ENCODE peak calls at places on chromosome 21, in seven cellular contexts. One of them, this sample, is unnamed.

GRCh38 chr21:27532081-27532480 is 565.2 kb upstream of the ADAMTS5 start:
- DNase-seq in hepatocyte: peak
- DNase-seq in GM23338: no peak
- DNase-seq in PC-3: peak
- DNase-seq in GM23248: peak
- DNase-seq in MM.1S: no peak
- DNase-seq in HCT116: no peak
- DNase-seq in this sample: no peak

GRCh38 chr21:29248124-29248523 is 50.6 kb upstream of the BACH1 start:
- DNase-seq in PC-3: no peak
- DNase-seq in MM.1S: no peak
- DNase-seq in hepatocyte: no peak
- DNase-seq in GM23248: peak
- DNase-seq in GM23338: no peak
- DNase-seq in HCT116: no peak
- DNase-seq in this sample: no peak

GRCh38 chr21:38811257-38811656 is 5.5 kb downstream of the ETS2 start:
- DNase-seq in GM23248: peak
- DNase-seq in GM23338: peak
- DNase-seq in PC-3: peak
- DNase-seq in MM.1S: no peak
- DNase-seq in HCT116: no peak
- DNase-seq in hepatocyte: no peak
- DNase-seq in this sample: no peak

GRCh38 chr21:31795992-31796391 is 64.1 kb upstream of the SCAF4 start:
- DNase-seq in MM.1S: no peak
- DNase-seq in hepatocyte: no peak
- DNase-seq in PC-3: no peak
- DNase-seq in GM23338: no peak
- DNase-seq in HCT116: no peak
- DNase-seq in GM23248: peak
- DNase-seq in this sample: no peak

GRCh38 chr21:38284221-38284620 is 27.4 kb downstream of the KCNJ15 start:
- DNase-seq in MM.1S: no peak
- DNase-seq in GM23338: no peak
- DNase-seq in GM23248: no peak
- DNase-seq in HCT116: no peak
- DNase-seq in hepatocyte: no peak
- DNase-seq in PC-3: no peak
- DNase-seq in this sample: no peak

GRCh38 chr21:15061284-15061683 is 3.5 kb downstream of the NRIP1 start:
- DNase-seq in GM23338: no peak
- DNase-seq in MM.1S: no peak
- DNase-seq in GM23248: no peak
- DNase-seq in HCT116: no peak
- DNase-seq in hepatocyte: no peak
- DNase-seq in PC-3: no peak
- DNase-seq in this sample: no peak

GRCh38 chr21:29125979-29126378 is 4.5 kb upstream of the MAP3K7CL start:
- DNase-seq in PC-3: no peak
- DNase-seq in HCT116: no peak
- DNase-seq in GM23338: no peak
- DNase-seq in MM.1S: no peak
- DNase-seq in GM23248: no peak
- DNase-seq in hepatocyte: no peak
- DNase-seq in this sample: no peak

GRCh38 chr21:39103689-39104088 is 79.6 kb downstream of the PSMG1 start:
- DNase-seq in MM.1S: no peak
- DNase-seq in GM23248: peak
- DNase-seq in HCT116: no peak
- DNase-seq in PC-3: no peak
- DNase-seq in hepatocyte: no peak
- DNase-seq in GM23338: no peak
- DNase-seq in this sample: no peak

GRCh38 chr21:20999567-21000169 is 1.5 kb downstream of the NCAM2 start:
- DNase-seq in MM.1S: peak
- DNase-seq in GM23248: peak
- DNase-seq in GM23338: peak
- DNase-seq in hepatocyte: peak
- DNase-seq in HCT116: no peak
- DNase-seq in PC-3: peak
- DNase-seq in this sample: peak

GRCh38 chr21:29520146-29520545 is 221.4 kb downstream of the BACH1 start:
- DNase-seq in MM.1S: no peak
- DNase-seq in PC-3: no peak
- DNase-seq in HCT116: no peak
- DNase-seq in GM23248: no peak
- DNase-seq in GM23338: no peak
- DNase-seq in hepatocyte: no peak
- DNase-seq in this sample: no peak

GRCh38 chr21:34736116-34736870 is 67.5 kb downstream of the CLIC6 start:
- DNase-seq in GM23338: no peak
- DNase-seq in PC-3: peak
- DNase-seq in HCT116: no peak
- DNase-seq in hepatocyte: no peak
- DNase-seq in GM23248: peak
- DNase-seq in MM.1S: no peak
- DNase-seq in this sample: no peak

GRCh38 chr21:38645282-38645681 is 147.0 kb upstream of the ERG start:
- DNase-seq in GM23338: no peak
- DNase-seq in PC-3: peak
- DNase-seq in HCT116: no peak
- DNase-seq in MM.1S: no peak
- DNase-seq in GM23248: peak
- DNase-seq in hepatocyte: no peak
- DNase-seq in this sample: no peak

GRCh38 chr21:14581902-14582457 is 35.9 kb upstream of the SAMSN1 start:
- DNase-seq in hepatocyte: no peak
- DNase-seq in MM.1S: no peak
- DNase-seq in PC-3: no peak
- DNase-seq in GM23338: no peak
- DNase-seq in HCT116: no peak
- DNase-seq in GM23248: no peak
- DNase-seq in this sample: no peak

GRCh38 chr21:23887709-23888303 is 1719.5 kb downstream of the MRPL39 start:
- DNase-seq in GM23248: no peak
- DNase-seq in HCT116: no peak
- DNase-seq in hepatocyte: no peak
- DNase-seq in GM23338: no peak
- DNase-seq in PC-3: no peak
- DNase-seq in MM.1S: peak
- DNase-seq in this sample: no peak

GRCh38 chr21:39483917-39484316 is 32.1 kb downstream of the SH3BGR start:
- DNase-seq in MM.1S: no peak
- DNase-seq in HCT116: no peak
- DNase-seq in hepatocyte: peak
- DNase-seq in GM23338: no peak
- DNase-seq in PC-3: peak
- DNase-seq in GM23248: peak
- DNase-seq in this sample: no peak

GRCh38 chr21:34602061-34602460 is 12.9 kb downstream of the RCAN1 start:
- DNase-seq in HCT116: no peak
- DNase-seq in GM23338: no peak
- DNase-seq in hepatocyte: no peak
- DNase-seq in GM23248: no peak
- DNase-seq in PC-3: no peak
- DNase-seq in MM.1S: no peak
- DNase-seq in this sample: no peak

GRCh38 chr21:36964832-36965719 is 1.4 kb downstream of the HLCS start:
- DNase-seq in GM23248: no peak
- DNase-seq in GM23338: no peak
- DNase-seq in PC-3: no peak
- DNase-seq in MM.1S: peak
- DNase-seq in HCT116: no peak
- DNase-seq in hepatocyte: no peak
- DNase-seq in this sample: no peak

GRCh38 chr21:37863842-37864241 is 52.4 kb downstream of the KCNJ6 start:
- DNase-seq in MM.1S: no peak
- DNase-seq in GM23338: no peak
- DNase-seq in PC-3: no peak
- DNase-seq in GM23248: no peak
- DNase-seq in hepatocyte: peak
- DNase-seq in HCT116: no peak
- DNase-seq in this sample: no peak

GRCh38 chr21:36065497-36066036 is 4.3 kb upstream of the CBR1 start:
- DNase-seq in HCT116: no peak
- DNase-seq in PC-3: peak
- DNase-seq in MM.1S: no peak
- DNase-seq in hepatocyte: peak
- DNase-seq in GM23248: peak
- DNase-seq in GM23338: no peak
- DNase-seq in this sample: no peak

GRCh38 chr21:31801551-31802234 is 69.8 kb upstream of the SCAF4 start:
- DNase-seq in MM.1S: no peak
- DNase-seq in PC-3: no peak
- DNase-seq in GM23338: no peak
- DNase-seq in HCT116: no peak
- DNase-seq in GM23248: no peak
- DNase-seq in hepatocyte: no peak
- DNase-seq in this sample: no peak

GRCh38 chr21:31667141-31667540 is 7.6 kb downstream of the SOD1 start:
- DNase-seq in GM23338: no peak
- DNase-seq in MM.1S: no peak
- DNase-seq in HCT116: no peak
- DNase-seq in GM23248: no peak
- DNase-seq in hepatocyte: no peak
- DNase-seq in PC-3: no peak
- DNase-seq in this sample: no peak

GRCh38 chr21:19523731-19524130 is 1120.1 kb upstream of the TMPRSS15 start:
- DNase-seq in hepatocyte: no peak
- DNase-seq in MM.1S: no peak
- DNase-seq in HCT116: no peak
- DNase-seq in GM23248: no peak
- DNase-seq in PC-3: peak
- DNase-seq in GM23338: no peak
- DNase-seq in this sample: no peak
- TF ChIP-seq EZH2phosphoT487 in hepatocyte: no peak
- TF ChIP-seq EZH2phosphoT487 in MM.1S: no peak
- TF ChIP-seq EZH2phosphoT487 in HCT116: no peak
- TF ChIP-seq EZH2phosphoT487 in GM23248: no peak
- TF ChIP-seq EZH2phosphoT487 in PC-3: no peak
- TF ChIP-seq EZH2phosphoT487 in GM23338: no peak
- TF ChIP-seq EZH2phosphoT487 in this sample: no peak

DNA sequence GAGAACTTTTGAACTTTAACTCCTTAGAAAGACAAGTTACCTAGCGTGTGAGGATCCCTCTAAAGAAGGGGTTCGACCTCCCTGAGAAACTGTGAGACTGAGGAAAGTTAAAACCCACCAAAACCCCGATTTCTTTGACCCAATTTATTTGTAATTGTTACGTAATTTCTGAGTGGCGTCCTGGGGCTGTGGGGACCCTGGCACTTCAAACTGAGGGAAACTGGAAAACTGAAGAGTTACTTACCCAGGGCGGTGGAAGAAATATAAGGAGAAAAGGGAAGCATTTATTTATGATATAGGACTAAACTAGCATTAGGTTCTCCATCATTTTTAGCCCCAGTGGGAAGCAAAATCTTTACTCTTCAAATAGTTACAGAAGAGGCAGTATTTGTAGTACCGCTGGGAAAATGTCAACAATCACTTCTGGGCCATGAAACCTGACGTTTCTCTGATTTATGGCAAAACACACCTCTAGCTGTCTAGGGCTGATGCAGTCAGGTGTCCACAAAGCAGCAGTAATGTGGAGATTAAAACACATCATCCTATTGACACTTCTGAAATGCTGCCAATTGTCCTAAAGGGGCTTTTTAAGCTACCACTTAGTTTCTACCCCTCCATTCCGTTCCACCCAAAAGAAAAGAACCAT is 430 bp downstream of the S100B start:
- DNase-seq in GM23248: no peak
- DNase-seq in GM23338: no peak
- DNase-seq in hepatocyte: no peak
- DNase-seq in HCT116: no peak
- DNase-seq in PC-3: no peak
- DNase-seq in MM.1S: no peak
- DNase-seq in this sample: no peak
- TF ChIP-seq EZH2 in GM23248: no peak
- TF ChIP-seq EZH2 in GM23338: no peak
- TF ChIP-seq EZH2 in hepatocyte: no peak
- TF ChIP-seq EZH2 in HCT116: no peak
- TF ChIP-seq EZH2 in PC-3: no peak
- TF ChIP-seq EZH2 in MM.1S: no peak
- TF ChIP-seq EZH2 in this sample: no peak

DNA sequence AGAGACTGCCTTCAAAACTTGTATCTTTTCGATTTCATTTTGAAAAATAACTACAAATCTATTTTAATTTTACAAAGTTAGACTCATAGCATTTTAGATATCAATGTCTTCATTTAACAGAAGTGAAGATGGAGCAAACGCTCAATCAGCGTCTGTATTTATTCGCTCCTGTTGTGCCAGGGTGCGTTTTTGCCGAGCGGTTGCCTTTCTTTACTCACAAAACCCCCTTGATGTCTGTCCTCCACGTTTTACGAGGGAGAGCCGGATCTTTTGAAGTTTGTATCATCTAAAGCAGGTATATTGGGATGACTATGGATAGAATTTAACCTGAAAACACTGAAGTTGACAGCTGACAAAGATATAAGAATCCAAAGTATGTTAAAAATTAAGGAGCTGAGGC is 44.6 kb downstream of the MRPL39 start:
- DNase-seq in GM23248: peak
- DNase-seq in MM.1S: no peak
- DNase-seq in PC-3: no peak
- DNase-seq in hepatocyte: no peak
- DNase-seq in HCT116: no peak
- DNase-seq in GM23338: no peak
- DNase-seq in this sample: no peak
- H3K4me2 ChIP-seq in GM23248: peak
- H3K4me2 ChIP-seq in MM.1S: peak
- H3K4me2 ChIP-seq in PC-3: no peak
- H3K4me2 ChIP-seq in hepatocyte: peak
- H3K4me2 ChIP-seq in HCT116: no peak
- H3K4me2 ChIP-seq in GM23338: peak
- H3K4me2 ChIP-seq in this sample: peak

GRCh38 chr21:42525676-42526378 is 12.2 kb downstream of the SLC37A1 start:
- DNase-seq in hepatocyte: no peak
- DNase-seq in PC-3: no peak
- DNase-seq in GM23338: no peak
- DNase-seq in MM.1S: no peak
- DNase-seq in GM23248: no peak
- DNase-seq in HCT116: no peak
- DNase-seq in this sample: no peak

GRCh38 chr21:42525228-42525604 is 11.6 kb downstream of the SLC37A1 start:
- DNase-seq in HCT116: no peak
- DNase-seq in MM.1S: peak
- DNase-seq in PC-3: no peak
- DNase-seq in hepatocyte: peak
- DNase-seq in GM23248: peak
- DNase-seq in GM23338: peak
- DNase-seq in this sample: peak

GRCh38 chr21:42526379-42526727 is 12.7 kb downstream of the SLC37A1 start:
- DNase-seq in GM23248: no peak
- DNase-seq in hepatocyte: peak
- DNase-seq in MM.1S: no peak
- DNase-seq in HCT116: no peak
- DNase-seq in PC-3: no peak
- DNase-seq in GM23338: no peak
- DNase-seq in this sample: no peak

GRCh38 chr21:42527489-42528158 is 14.0 kb downstream of the SLC37A1 start:
- DNase-seq in PC-3: no peak
- DNase-seq in MM.1S: peak
- DNase-seq in hepatocyte: no peak
- DNase-seq in GM23248: no peak
- DNase-seq in HCT116: no peak
- DNase-seq in GM23338: no peak
- DNase-seq in this sample: no peak

GRCh38 chr21:42527127-42527488 is 13.5 kb downstream of the SLC37A1 start:
- DNase-seq in GM23338: no peak
- DNase-seq in hepatocyte: no peak
- DNase-seq in HCT116: no peak
- DNase-seq in MM.1S: no peak
- DNase-seq in GM23248: no peak
- DNase-seq in PC-3: no peak
- DNase-seq in this sample: no peak
- TF ChIP-seq EZH2phosphoT487 in GM23338: no peak
- TF ChIP-seq EZH2phosphoT487 in hepatocyte: no peak
- TF ChIP-seq EZH2phosphoT487 in HCT116: no peak
- TF ChIP-seq EZH2phosphoT487 in MM.1S: no peak
- TF ChIP-seq EZH2phosphoT487 in GM23248: no peak
- TF ChIP-seq EZH2phosphoT487 in PC-3: no peak
- TF ChIP-seq EZH2phosphoT487 in this sample: no peak

This sample was measured in neural progenitor cell.